ENCODE peak calls at places on chromosomes 12 and 14, in nine cellular contexts. F is OCI-LY7, A is hepatocyte, S is PC-3, Q is GM23248, Z is neural progenitor cell, V is HCT116, D is MM.1S, L is SK-N-SH. N is an unnamed sample. For H3K4me1, the result is how much of the 10 kb centered on the place peaks cover.

GRCh38 chr12:54211920-54212319 is 23.1 kb upstream of the SMUG1 start:
- DNase-seq in D (no peak), V (no peak), A (no peak), Q (no peak), Z (no peak), F (no peak), S (no peak), L (no peak), N (no peak)

GRCh38 chr12:104411826-104412626 is 44.7 kb upstream of the CHST11 start:
- DNase-seq in Q (peak), V (no peak), A (no peak), Z (no peak), S (no peak), D (no peak), L (no peak), F (no peak), N (no peak)

GRCh38 chr12:53756300-53757094 is 4.7 kb upstream of the CISTR start:
- DNase-seq in Z (peak), F (peak), S (no peak), V (no peak), L (no peak), A (no peak), Q (no peak), D (no peak), N (peak)

GRCh38 chr12:42129595-42130204 is 15.0 kb downstream of the GXYLT1 start:
- DNase-seq in L (peak), F (peak), A (peak), V (peak), Q (peak), D (peak), Z (peak), S (peak), N (peak)

GRCh38 chr12:68871396-68871795 is 61.6 kb downstream of the CPM start:
- DNase-seq in D (no peak), F (no peak), Z (no peak), Q (no peak), L (no peak), A (no peak), V (no peak), S (no peak), N (no peak)

GRCh38 chr12:46373303-46374182 is 970 bp upstream of the SLC38A2 start:
- DNase-seq in F (peak), Z (peak), A (peak), Q (peak), V (no peak), L (peak), D (peak), S (peak), N (peak)

GRCh38 chr14:53338192-53338591 is 185.1 kb upstream of the DDHD1 start:
- DNase-seq in S (peak), D (no peak), V (no peak), Q (peak), A (no peak), Z (no peak), L (no peak), F (no peak), N (no peak)

GRCh38 chr14:102998393-102998792 is 59.0 kb downstream of the CDC42BPB start:
- DNase-seq in Z (no peak), S (peak), D (no peak), V (no peak), Q (peak), F (no peak), A (peak), L (no peak), N (no peak)

GRCh38 chr12:2904260-2904659 is 13.6 kb downstream of the TULP3 start:
- DNase-seq in L (no peak), V (no peak), A (no peak), F (no peak), D (no peak), Q (no peak), Z (no peak), S (no peak), N (no peak)

DNA sequence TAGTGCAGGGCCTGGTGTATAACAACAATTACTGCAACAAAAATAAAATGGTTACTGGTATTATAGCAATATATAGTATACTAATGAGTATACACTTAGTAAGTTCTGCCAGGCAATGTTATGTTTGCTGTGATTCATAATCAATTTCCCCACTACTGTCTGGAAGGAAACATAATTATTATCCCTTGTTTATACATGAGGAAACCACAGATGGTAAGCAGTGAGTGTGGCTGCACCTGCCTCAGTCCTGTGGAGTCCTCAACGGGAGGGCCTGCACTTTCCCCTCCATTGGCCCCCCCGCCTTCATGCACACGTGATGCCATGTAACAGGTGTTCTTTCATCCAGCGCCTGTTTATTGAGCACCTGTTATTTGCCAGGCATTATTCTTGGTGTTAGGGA is 59.7 kb upstream of the CHGA start:
- DNase-seq in A (no peak), V (no peak), D (peak), S (peak), Z (no peak), F (peak), L (no peak), Q (no peak), N (no peak)
- TF ChIP-seq EZH2phosphoT487 in A (no peak), V (no peak), D (no peak), S (no peak), Z (no peak), F (no peak), L (no peak), Q (no peak), N (no peak)

DNA sequence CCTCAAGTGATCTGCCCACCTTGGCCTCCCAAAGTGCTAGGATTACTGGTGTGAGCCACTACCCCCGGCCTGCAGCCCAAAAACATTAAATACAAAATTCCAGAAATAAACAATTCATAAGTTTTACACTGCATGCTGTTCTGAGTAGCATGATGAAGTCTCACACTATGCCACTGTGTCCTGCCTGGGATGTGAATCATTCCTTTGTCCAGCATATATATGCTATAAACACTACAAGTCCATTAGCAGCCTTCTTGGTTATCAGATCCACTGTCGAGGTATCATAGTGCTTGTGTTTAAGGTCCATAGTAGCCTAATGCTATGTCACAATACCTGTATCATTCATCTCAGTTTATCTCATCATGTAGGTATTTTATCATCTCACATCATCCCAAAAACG is 15.9 kb downstream of the INTS13 start:
- DNase-seq in Z (no peak), L (no peak), A (no peak), D (no peak), V (no peak), F (no peak), S (no peak), Q (no peak), N (no peak)
- H3K4me1 ChIP-seq in Z (under half), L (under half), A (under half), D (under half), V (under half), F (under half), S (under half), Q (under half), N (under half)

GRCh38 chr12:108302034-108302433 is 37.1 kb downstream of the CMKLR1 start:
- DNase-seq in Q (no peak), A (no peak), Z (no peak), S (no peak), F (no peak), L (no peak), D (no peak), V (no peak), N (no peak)

GRCh38 chr12:108304633-108305032 is 34.5 kb downstream of the CMKLR1 start:
- DNase-seq in S (no peak), V (no peak), Q (no peak), D (no peak), L (peak), F (no peak), Z (no peak), A (peak), N (peak)

GRCh38 chr12:108301346-108301745 is 37.8 kb downstream of the CMKLR1 start:
- DNase-seq in F (no peak), Z (no peak), D (no peak), S (no peak), Q (no peak), V (no peak), L (no peak), A (no peak), N (no peak)

GRCh38 chr12:108299980-108300696 is 39.0 kb downstream of the CMKLR1 start:
- DNase-seq in D (no peak), F (no peak), S (no peak), A (no peak), Q (no peak), L (no peak), V (no peak), Z (no peak), N (no peak)

DNA sequence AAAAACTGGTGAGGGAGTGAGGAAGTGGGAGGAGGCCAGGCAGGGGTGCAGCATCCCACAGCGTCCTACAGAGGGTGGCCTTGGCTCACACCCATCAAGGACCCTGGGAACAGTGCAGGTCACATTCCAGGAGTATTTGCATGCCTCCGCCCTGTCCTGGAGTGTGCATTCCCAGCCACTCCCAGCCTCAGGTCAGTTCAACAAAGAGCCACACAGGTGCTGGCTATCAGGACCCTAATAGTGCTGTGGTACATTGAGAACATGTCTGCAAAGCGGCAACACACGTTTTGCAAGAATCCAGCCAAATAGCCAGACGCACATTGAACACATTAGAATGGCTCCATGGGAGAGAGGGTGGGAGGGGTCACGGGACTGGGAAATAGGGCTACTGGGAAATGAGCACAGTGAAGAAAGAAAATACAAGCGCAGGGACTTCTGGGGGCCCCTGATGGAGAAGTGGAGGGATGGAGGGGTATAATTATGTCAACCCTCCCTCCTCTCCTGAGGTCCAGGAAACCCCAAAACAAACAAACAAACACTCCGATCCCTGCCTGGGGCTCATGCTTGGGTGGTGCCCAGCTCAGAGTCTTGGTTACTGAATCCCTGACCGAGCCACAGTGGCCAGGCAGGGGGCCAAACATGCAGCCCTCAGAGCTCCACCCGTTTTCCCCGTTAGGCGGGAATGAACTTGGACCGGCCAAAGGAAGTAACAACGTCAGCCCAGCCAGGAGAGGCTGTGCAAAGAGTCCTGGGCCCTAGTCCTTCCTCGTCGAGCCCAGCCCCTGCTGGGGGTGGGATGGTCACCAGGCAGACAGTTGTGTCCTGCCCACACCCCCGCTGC is 36.4 kb downstream of the CMKLR1 start:
- DNase-seq in S (peak), Q (peak), V (no peak), D (no peak), L (peak), F (no peak), Z (peak), A (peak), N (peak)
- H2AFZ ChIP-seq in S (peak), Q (peak), V (peak), D (no peak), L (no peak), F (no peak), Z (no peak), A (no peak), N (no peak)

DNA sequence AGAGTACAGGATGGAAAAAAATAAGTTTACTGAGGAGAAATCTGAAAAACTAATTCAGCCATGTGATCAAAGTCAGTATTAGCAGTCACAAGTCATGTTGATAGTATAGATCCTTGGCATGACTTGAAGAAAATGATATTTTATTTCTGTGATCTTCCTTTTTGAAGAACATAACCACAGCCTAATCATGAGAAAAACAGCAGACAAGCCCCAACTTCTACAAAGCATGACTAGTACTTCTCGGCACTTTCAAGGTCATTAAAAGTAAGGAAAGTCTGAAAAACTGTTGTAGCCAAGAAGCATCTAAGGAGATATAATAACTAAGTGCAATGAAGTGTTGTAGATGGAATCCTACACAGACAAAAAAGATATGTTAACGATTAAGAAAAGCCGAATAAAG is 264.1 kb upstream of the FOXG1 start:
- DNase-seq in V (no peak), D (no peak), A (no peak), S (no peak), Q (no peak), F (no peak), L (no peak), Z (no peak), N (no peak)
- TF ChIP-seq EZH2phosphoT487 in V (no peak), D (no peak), A (no peak), S (no peak), Q (no peak), F (no peak), L (no peak), Z (no peak), N (no peak)